ENCODE peak calls at places on chromosomes 6 and 20, in five cellular contexts. Y is transverse colon, A is bronchial epithelial cell, R is ovary, L is pancreas. K is an unnamed sample.

GRCh38 chr20:19483309-19483708 is 270.9 kb downstream of the SLC24A3 start:
- DNase-seq in Y (no peak), A (no peak), R (no peak), L (no peak), K (no peak)

GRCh38 chr6:84547341-84547794 is 217.0 kb downstream of the TBX18 start:
- DNase-seq in Y (no peak), A (no peak), R (no peak), L (no peak), K (no peak)

GRCh38 chr6:28597924-28598323 is 72.2 kb downstream of the GPX5 start:
- DNase-seq in Y (no peak), A (no peak), R (no peak), L (no peak), K (no peak)

GRCh38 chr6:109526905-109527628 is 44.0 kb upstream of the ZBTB24 start:
- DNase-seq in Y (peak; percentile 22), A (peak; percentile 58), R (no peak), L (peak; percentile 12), K (no peak)

GRCh38 chr20:42130810-42131596 is 512.8 kb upstream of the CHD6 start:
- DNase-seq in Y (no peak), A (no peak), R (no peak), L (no peak), K (no peak)

GRCh38 chr6:71277926-71278594 is 10.6 kb upstream of the OGFRL1 start:
- DNase-seq in Y (no peak), A (no peak), R (no peak), L (no peak), K (no peak)

GRCh38 chr20:16617056-16617455 is 43.8 kb upstream of the KIF16B start:
- DNase-seq in Y (no peak), A (no peak), R (no peak), L (no peak), K (no peak)

GRCh38 chr20:53389516-53389915 is 204.1 kb downstream of the ZNF217 start:
- DNase-seq in Y (no peak), A (no peak), R (no peak), L (no peak), K (no peak)

GRCh38 chr6:156617376-156617775 is 159.8 kb upstream of the ARID1B start:
- DNase-seq in Y (peak; percentile 82), A (peak; percentile 80), R (no peak), L (peak; percentile 35), K (no peak)

GRCh38 chr6:7640607-7641577 is 50.9 kb downstream of the SNRNP48 start:
- DNase-seq in Y (no peak), A (peak; percentile 96), R (no peak), L (no peak), K (peak; percentile 26)

GRCh38 chr6:47207261-47207660 is 102.4 kb downstream of the TNFRSF21 start:
- DNase-seq in Y (no peak), A (no peak), R (no peak), L (no peak), K (no peak)

GRCh38 chr6:135506270-135506997 is 8.9 kb upstream of the AHI1 start:
- DNase-seq in Y (no peak), A (peak; percentile 59), R (no peak), L (no peak), K (no peak)

GRCh38 chr20:61980647-61981583 is 84.8 kb downstream of the TAF4 start:
- DNase-seq in Y (no peak), A (no peak), R (no peak), L (peak; percentile 48), K (no peak)

GRCh38 chr6:18100296-18100695 is 22.2 kb downstream of the NHLRC1 start:
- DNase-seq in Y (no peak), A (no peak), R (no peak), L (no peak), K (no peak)

GRCh38 chr20:62517168-62517567 is 41.4 kb upstream of the GATA5 start:
- DNase-seq in Y (no peak), A (no peak), R (no peak), L (no peak), K (no peak)

GRCh38 chr6:55726144-55726543 is 147.2 kb upstream of the HMGCLL1 start:
- DNase-seq in Y (no peak), A (no peak), R (no peak), L (no peak), K (no peak)

GRCh38 chr20:22402990-22403859 is 181.1 kb downstream of the FOXA2 start:
- DNase-seq in Y (no peak), A (peak; percentile 57), R (no peak), L (no peak), K (no peak)

GRCh38 chr6:40587240-40588069 is at the start of gene LRFN2:
- DNase-seq in Y (peak; percentile 76), A (peak; percentile 29), R (peak; percentile 89), L (peak; percentile 76), K (no peak)

GRCh38 chr20:63553933-63554290 is at the start of gene FNDC11:
- DNase-seq in Y (peak; percentile 63), A (no peak), R (no peak), L (no peak), K (no peak)

GRCh38 chr20:41174373-41174772 is 37.0 kb downstream of the PLCG1 start:
- DNase-seq in Y (peak; percentile 4), A (no peak), R (peak; percentile 42), L (no peak), K (no peak)

GRCh38 chr6:79710127-79710526 is 79.0 kb downstream of the SH3BGRL2 start:
- DNase-seq in Y (peak; percentile 10), A (no peak), R (no peak), L (no peak), K (no peak)

GRCh38 chr20:59391975-59392374 is 91.6 kb downstream of the EDN3 start:
- DNase-seq in Y (no peak), A (no peak), R (no peak), L (no peak), K (no peak)

GRCh38 chr20:25623225-25623735 is 534 bp downstream of the NANP start:
- DNase-seq in Y (peak; percentile 51), A (no peak), R (peak; percentile 67), L (peak; percentile 38), K (no peak)

GRCh38 chr20:38722708-38723068 is 1.6 kb upstream of the SLC32A1 start:
- DNase-seq in Y (no peak), A (no peak), R (no peak), L (no peak), K (no peak)

GRCh38 chr6:11132191-11132590 is 20.7 kb upstream of the ERVFRD-1 start:
- DNase-seq in Y (no peak), A (no peak), R (no peak), L (no peak), K (no peak)

GRCh38 chr6:57262901-57263694 is 41.0 kb upstream of the RAB23 start:
- DNase-seq in Y (no peak), A (peak; percentile 49), R (no peak), L (no peak), K (peak; percentile 85)

GRCh38 chr6:16493112-16493511 is 254.7 kb downstream of the GMPR start:
- DNase-seq in Y (peak; percentile 18), A (no peak), R (no peak), L (no peak), K (no peak)

GRCh38 chr20:64109831-64110391 is 2.5 kb upstream of the NPBWR2 start:
- DNase-seq in Y (peak; percentile 3), A (no peak), R (peak; percentile 21), L (no peak), K (no peak)

GRCh38 chr6:165846123-165846966 is 183.3 kb upstream of the PDE10A start:
- DNase-seq in Y (peak; percentile 80), A (no peak), R (no peak), L (no peak), K (no peak)

GRCh38 chr6:132819405-132820145 is 5.2 kb downstream of the RPS12 start:
- DNase-seq in Y (no peak), A (peak; percentile 72), R (no peak), L (no peak), K (no peak)

GRCh38 chr20:63980317-63980805 is 571 bp upstream of the PRPF6 start:
- DNase-seq in Y (no peak), A (peak; percentile 93), R (no peak), L (no peak), K (no peak)

DNA sequence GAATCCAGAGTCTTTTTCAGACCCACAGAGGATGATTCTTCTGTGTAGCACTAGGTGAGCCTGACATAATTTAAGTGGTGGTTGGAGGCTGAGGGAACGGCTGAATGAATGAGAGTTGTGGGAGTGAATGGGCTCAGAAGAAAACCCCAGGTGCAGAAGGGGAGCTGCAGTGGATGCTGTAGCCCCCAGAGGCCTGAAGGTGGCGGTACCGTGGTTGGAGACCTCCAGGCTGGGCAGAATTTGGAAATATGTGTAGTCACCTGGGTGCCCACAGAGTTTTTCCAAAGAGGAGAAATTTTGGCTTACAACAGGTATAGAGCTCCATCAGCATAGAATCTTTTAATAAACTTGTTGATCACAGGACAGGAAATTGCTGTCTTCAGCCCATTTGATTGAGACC is 6.5 kb upstream of the RAET1G start:
- DNase-seq in Y (no peak), A (no peak), R (no peak), L (no peak), K (no peak)
- TF ChIP-seq CTCF in Y (no peak), A (peak; percentile 48), R (no peak), L (no peak), K (peak; percentile 57)

GRCh38 chr6:111761783-111762312 is 111.4 kb downstream of the FYN start:
- DNase-seq in Y (no peak), A (no peak), R (no peak), L (no peak), K (no peak)
- H3K4me3 ChIP-seq in Y (no peak overlapping the region), A (no peak overlapping the region), R (no peak overlapping the region), L (no peak overlapping the region), K (no peak overlapping the region)

GRCh38 chr6:37706749-37707148 is 9.1 kb upstream of the MDGA1 start:
- DNase-seq in Y (no peak), A (no peak), R (no peak), L (no peak), K (no peak)

GRCh38 chr6:37705239-37706051 is 7.8 kb upstream of the MDGA1 start:
- DNase-seq in Y (peak; percentile 75), A (peak; percentile 52), R (peak; percentile 92), L (peak; percentile 47), K (no peak)

GRCh38 chr6:37702314-37702713 is 4.6 kb upstream of the MDGA1 start:
- DNase-seq in Y (no peak), A (no peak), R (no peak), L (no peak), K (no peak)

GRCh38 chr6:37704066-37704465 is 6.4 kb upstream of the MDGA1 start:
- DNase-seq in Y (no peak), A (no peak), R (no peak), L (no peak), K (no peak)

DNA sequence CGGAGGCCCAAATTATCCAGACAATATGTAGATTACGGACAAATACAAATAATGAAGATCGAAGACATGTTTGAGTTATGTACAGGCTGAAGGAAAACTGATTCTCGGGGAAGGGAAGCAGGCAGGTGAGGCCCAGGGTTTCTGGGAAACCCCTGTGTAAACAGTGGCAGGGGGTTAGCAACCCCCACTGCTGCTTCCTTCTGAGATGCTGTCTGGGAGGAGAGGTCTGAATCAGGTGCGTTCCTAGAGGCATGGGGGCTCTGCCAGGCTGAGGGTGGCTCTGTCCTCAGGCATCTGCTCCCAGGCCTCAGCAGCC is 7.2 kb upstream of the MDGA1 start:
- DNase-seq in Y (no peak), A (no peak), R (no peak), L (no peak), K (no peak)
- H3K27me3 ChIP-seq in Y (peaks cover 2% of the 10 kb centered on the region), A (peaks cover 1% of the 10 kb centered on the region), R (no peaks in the 10 kb centered on the region), L (no peaks in the 10 kb centered on the region), K (no peaks in the 10 kb centered on the region)

DNA sequence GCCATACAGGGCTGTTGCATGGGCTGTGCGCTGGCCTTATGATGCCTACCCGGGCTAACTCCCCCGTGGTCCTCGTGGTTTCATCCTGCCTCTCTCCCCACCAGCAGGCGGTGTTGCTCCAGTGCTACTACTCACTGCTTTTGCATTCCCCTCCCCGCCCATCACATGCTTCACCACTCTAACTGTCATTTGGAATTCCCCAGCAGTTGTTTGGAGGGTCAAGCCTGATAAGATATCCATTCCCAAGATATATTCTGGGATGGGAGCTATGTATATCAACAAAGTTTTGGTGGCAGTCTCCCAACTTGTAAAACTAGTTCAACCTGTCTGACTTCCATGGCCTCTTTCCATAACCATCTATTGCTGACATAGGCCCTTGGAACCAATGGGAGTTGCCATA is 233.2 kb upstream of the SOX4 start:
- DNase-seq in Y (peak; percentile 48), A (peak; percentile 39), R (no peak), L (no peak), K (no peak)
- TF ChIP-seq CTCF in Y (no peak), A (no peak), R (no peak), L (no peak), K (no peak)

K was measured in BJ.